ENCODE peak calls at places on chromosome 19, in five cellular contexts. Z is K562, X is HepG2, V is GM12891, E is GM12878. O is an unnamed sample.

GRCh38 chr19:42075364-42075615 is 676 bp upstream of the ZNF574 start:
- DNase-seq in Z (no peak), E (no peak), X (no peak), V (no peak), O (no peak)

GRCh38 chr19:37077929-37078716 is at the start of gene ZNF420:
- DNase-seq in X (peak; percentile 92), V (peak; percentile 82), Z (peak; percentile 79), E (peak; percentile 82), O (peak; percentile 69)

GRCh38 chr19:10286803-10287737 is at the start of gene ICAM4:
- DNase-seq in Z (peak; percentile 80), V (no peak), X (peak; percentile 63), E (no peak), O (no peak)

GRCh38 chr19:58570770-58571574 is 2.2 kb downstream of the MZF1 start:
- DNase-seq in X (no peak), V (no peak), E (no peak), Z (no peak), O (no peak)

GRCh38 chr19:38057954-38058690 is 151.1 kb downstream of the SIPA1L3 start:
- DNase-seq in E (no peak), V (no peak), X (peak; percentile 58), Z (no peak), O (no peak)

GRCh38 chr19:3343619-3344502 is 22.5 kb upstream of the NFIC start:
- DNase-seq in V (peak; percentile 59), Z (peak; percentile 91), X (peak; percentile 86), E (no peak), O (peak; percentile 83)

GRCh38 chr19:58357798-58358145 is 4.5 kb upstream of the A1BG start:
- DNase-seq in X (no peak), Z (no peak), E (no peak), V (no peak), O (no peak)

GRCh38 chr19:55047951-55048350 is 9.9 kb upstream of the GP6 start:
- DNase-seq in E (no peak), Z (no peak), X (no peak), V (no peak), O (no peak)

GRCh38 chr19:934197-934840 is 8.5 kb downstream of the ARID3A start:
- DNase-seq in E (no peak), Z (no peak), V (no peak), X (no peak), O (no peak)

GRCh38 chr19:38596057-38596981 is 21.4 kb downstream of the MAP4K1 start:
- DNase-seq in Z (peak; percentile 97), V (no peak), E (no peak), X (peak; percentile 20), O (no peak)

GRCh38 chr19:38725469-38726283 is 18.6 kb downstream of the CAPN12 start:
- DNase-seq in X (no peak), Z (no peak), V (no peak), E (no peak), O (no peak)

GRCh38 chr19:38023245-38023644 is 116.2 kb downstream of the SIPA1L3 start:
- DNase-seq in X (no peak), E (no peak), Z (no peak), V (no peak), O (no peak)

GRCh38 chr19:17309962-17310461 is 649 bp downstream of the DDA1 start:
- DNase-seq in X (no peak), Z (no peak), E (no peak), V (no peak), O (no peak)

GRCh38 chr19:54431255-54431838 is 16.1 kb downstream of the TTYH1 start:
- DNase-seq in E (no peak), V (no peak), Z (no peak), X (no peak), O (no peak)

GRCh38 chr19:4980838-4981680 is 12.1 kb downstream of the KDM4B start:
- DNase-seq in V (no peak), E (no peak), Z (peak; percentile 62), X (no peak), O (peak; percentile 64)
- TF ChIP-seq TAF1 in V (no peak), E (no peak), Z (no peak), X (no peak), O (no peak)

DNA sequence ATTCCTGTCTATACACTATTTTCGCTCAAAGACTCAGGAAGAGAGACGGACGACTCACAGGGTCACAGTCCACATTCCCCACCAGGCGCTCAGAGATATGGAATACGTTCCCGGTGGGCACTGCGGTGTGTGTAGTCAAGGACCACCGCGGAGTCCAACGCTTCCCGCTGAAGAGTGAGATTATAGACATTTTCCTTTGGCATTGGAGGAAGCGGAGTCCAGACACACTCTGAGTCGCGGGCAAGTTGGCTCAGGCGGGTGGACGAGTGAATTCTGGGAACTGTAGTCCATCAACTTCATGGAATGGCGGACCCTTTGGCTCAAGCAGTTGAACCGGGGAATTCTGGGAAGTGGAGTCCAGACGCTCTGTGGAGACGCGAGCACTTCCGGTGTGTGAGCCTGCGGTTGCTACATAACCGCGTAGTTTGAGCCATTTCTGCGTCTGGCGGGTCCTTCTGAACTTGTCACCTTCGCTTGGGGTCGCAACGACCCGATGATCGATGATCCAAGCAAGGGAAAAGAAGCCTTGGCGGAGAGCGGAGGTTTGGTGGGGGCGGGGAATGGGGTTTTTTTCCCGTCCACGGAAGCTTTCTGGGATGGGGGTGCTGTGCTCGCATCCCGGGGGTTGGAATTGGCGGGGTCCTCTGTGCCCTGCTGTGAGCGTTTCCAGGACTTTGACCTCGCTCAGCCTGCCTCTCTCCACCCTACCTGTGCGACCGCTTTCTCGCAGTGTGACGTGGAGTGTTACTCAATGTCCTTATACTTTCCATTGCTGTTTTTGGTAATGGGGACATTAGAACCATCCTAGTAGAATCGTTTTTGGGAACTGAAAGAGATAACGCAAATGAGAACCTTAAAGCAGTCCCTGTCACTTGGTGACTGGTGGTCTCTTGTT is at the start of gene ZNF230:
- DNase-seq in V (peak; percentile 55), E (peak; percentile 89), X (peak; percentile 96), Z (peak; percentile 86), O (peak; percentile 62)
- TF ChIP-seq POLR2A in V (no peak), E (peak; percentile 67), X (peak; percentile 58), Z (peak; percentile 74), O (peak; percentile 44)

DNA sequence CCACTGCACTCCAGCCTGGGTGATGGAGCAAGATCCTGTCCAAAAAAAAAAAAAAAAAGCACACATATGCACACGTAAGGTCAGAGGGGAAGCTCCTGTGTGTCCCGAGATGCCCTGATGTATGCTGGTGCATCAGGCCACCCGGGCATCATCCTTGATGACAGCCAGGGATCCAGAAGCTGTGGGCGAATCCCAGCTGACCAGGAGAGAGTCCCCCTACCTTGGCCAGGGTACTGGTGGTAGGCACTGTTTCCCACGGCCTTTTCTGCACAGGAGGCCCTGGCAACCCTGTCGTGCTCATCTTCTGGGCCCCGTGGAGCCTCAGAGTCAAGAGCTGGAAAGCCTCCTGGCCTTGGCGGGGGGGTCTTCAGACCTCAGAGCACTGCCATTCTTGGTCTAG is 14.0 kb downstream of the MYDGF start:
- DNase-seq in X (no peak), V (no peak), E (no peak), Z (no peak), O (no peak)
- TF ChIP-seq POLR2AphosphoS5 in X (no peak), V (peak; percentile 21), E (peak; percentile 35), Z (no peak), O (peak; percentile 60)

DNA sequence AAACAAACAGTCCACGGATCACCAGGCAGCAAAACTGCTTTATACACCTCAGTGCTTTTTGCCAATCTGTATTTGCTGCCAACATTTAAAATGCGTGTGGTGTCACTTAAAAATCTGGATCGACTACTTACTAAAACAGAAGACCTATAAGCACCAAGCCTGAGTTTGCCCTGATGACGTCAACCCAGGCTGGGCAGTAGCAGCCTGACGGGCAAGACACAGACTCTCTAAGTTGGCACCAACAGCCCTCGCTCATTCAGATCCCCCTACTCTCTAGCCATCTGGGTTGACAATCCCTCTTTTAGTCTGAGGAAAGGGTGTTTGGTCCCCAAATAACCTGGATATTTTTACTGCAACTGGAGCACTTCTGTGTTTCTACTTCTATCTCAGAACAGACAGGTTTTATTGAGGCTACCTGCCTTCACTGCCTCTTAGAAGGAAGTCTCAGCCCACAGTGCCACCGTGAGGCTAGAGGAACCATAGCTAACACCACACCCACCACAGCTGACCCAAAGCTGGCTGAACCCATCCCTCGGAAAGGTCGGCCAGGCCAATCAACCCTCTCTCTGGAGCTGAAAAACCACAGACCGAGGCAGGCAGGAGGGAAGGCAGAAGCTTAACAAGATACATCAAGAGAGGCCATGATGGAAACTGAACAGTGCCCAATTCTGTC is 6.9 kb downstream of the SUGP2 start:
- DNase-seq in E (no peak), X (peak; percentile 24), V (no peak), Z (no peak), O (no peak)
- TF ChIP-seq TAF1 in E (no peak), X (no peak), V (no peak), Z (no peak), O (no peak)

GRCh38 chr19:40754611-40755247 is 3.7 kb downstream of the SNRPA start:
- DNase-seq in X (peak; percentile 62), V (no peak), Z (no peak), E (no peak), O (no peak)

GRCh38 chr19:40750035-40750284 is 317 bp downstream of the ACTMAP start:
- DNase-seq in X (no peak), V (no peak), E (no peak), Z (no peak), O (no peak)

GRCh38 chr19:40750285-40751064 is at the start of gene ACTMAP:
- DNase-seq in E (peak; percentile 99), V (peak; percentile 90), Z (peak; percentile 98), X (peak; percentile 99), O (peak; percentile 93)

GRCh38 chr19:40747536-40747935 is 2.7 kb downstream of the ACTMAP start:
- DNase-seq in Z (no peak), X (no peak), V (no peak), E (no peak), O (no peak)

GRCh38 chr19:40751065-40751923 is at the start of gene SNRPA:
- DNase-seq in V (peak; percentile 81), E (peak; percentile 92), Z (peak; percentile 85), X (peak; percentile 97), O (peak; percentile 79)
- TF ChIP-seq POLR2A in V (peak; percentile 73), E (peak; percentile 76), Z (peak; percentile 93), X (peak; percentile 76), O (peak; percentile 83)

GRCh38 chr19:5309438-5310204 is 31.0 kb downstream of the PTPRS start:
- DNase-seq in E (no peak), X (no peak), V (no peak), Z (peak; percentile 31), O (no peak)
- TF ChIP-seq POLR2AphosphoS5 in E (no peak), X (no peak), V (no peak), Z (no peak), O (no peak)

DNA sequence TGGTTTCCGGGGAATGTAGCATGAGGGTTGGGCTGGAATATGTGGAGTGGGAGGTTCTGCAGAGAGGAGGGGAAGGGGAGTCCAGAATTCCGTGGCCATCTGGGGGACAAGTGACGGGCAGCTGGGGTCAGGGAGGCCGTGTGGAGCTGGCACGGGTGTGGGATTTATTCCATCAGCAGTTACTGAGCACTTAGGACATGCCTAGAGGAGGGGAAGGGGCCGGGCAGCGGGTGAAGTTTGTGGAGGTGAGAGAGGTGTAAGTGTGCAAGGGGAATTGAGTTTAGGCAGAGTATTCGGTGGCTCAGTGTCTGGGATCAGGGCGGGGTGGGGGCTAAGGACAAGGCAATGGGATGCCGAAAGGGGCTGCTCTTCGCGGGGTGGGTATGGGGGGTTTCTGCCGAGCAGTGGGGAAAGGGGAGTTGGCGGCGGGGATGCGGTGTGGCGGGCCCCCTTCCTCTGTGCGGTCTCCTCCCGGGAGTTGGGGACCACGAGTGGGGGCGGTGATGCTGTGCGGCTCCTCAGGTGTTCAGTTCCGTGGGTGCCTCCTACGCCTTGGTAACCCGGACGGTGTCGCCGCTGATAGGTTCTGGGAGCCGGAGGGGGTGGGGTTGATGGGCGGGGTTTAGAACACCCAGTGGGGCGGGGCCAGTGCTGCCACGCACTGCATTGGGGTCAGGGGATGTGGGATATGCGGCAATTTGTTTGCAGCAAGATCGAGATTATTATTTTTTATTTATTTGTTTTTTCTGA is 5.4 kb downstream of the CCDC61 start:
- DNase-seq in E (no peak), Z (peak; percentile 88), X (no peak), V (peak; percentile 90), O (peak; percentile 90)
- TF ChIP-seq TAF1 in E (no peak), Z (no peak), X (no peak), V (no peak), O (no peak)

GRCh38 chr19:11597202-11598102 is at the start of gene ZNF627:
- DNase-seq in X (peak; percentile 96), E (peak; percentile 94), Z (peak; percentile 97), V (peak; percentile 93), O (peak; percentile 97)
- TF ChIP-seq POLR2A in X (peak; percentile 98), E (peak; percentile 99), Z (peak; percentile 99), V (peak; percentile 94), O (peak; percentile 95)

O was measured in GM12892.